ENCODE peak calls at places on chromosomes 6 and 20, in four cellular contexts. U, N, I and L are unnamed samples.

GRCh38 chr6:141024526-141024925 is 1108.2 kb upstream of the GJE1 start:
- DNase-seq in I (no peak), N (no peak), U (no peak), L (no peak)

GRCh38 chr20:5770240-5770986 is 20.2 kb downstream of the SHLD1 start:
- DNase-seq in U (no peak), I (no peak), N (no peak), L (peak; percentile 27)

GRCh38 chr6:102936959-102937358 is 1543.5 kb downstream of the GRIK2 start:
- DNase-seq in N (no peak), I (no peak), U (no peak), L (no peak)

GRCh38 chr6:2763345-2763841 is 1.8 kb upstream of the WRNIP1 start:
- DNase-seq in N (peak; percentile 45), U (no peak), I (no peak), L (no peak)

GRCh38 chr6:141848029-141848890 is 284.5 kb upstream of the GJE1 start:
- DNase-seq in U (no peak), N (no peak), I (no peak), L (peak; percentile 1)

GRCh38 chr6:47044418-47044817 is 2.3 kb upstream of the ADGRF1 start:
- DNase-seq in U (no peak), N (no peak), I (no peak), L (no peak)

GRCh38 chr6:56902551-56903464 is 52.1 kb upstream of the BEND6 start:
- DNase-seq in N (no peak), U (peak; percentile 28), I (no peak), L (peak; percentile 76)

GRCh38 chr6:63571382-63571882 is 848 bp upstream of the LOC128125822 start:
- DNase-seq in U (no peak), I (no peak), N (no peak), L (no peak)

GRCh38 chr6:125166711-125167110 is 13.1 kb downstream of the TPD52L1 start:
- DNase-seq in U (no peak), I (no peak), N (no peak), L (no peak)

GRCh38 chr6:147141690-147142308 is 62.4 kb upstream of the STXBP5 start:
- DNase-seq in U (peak; percentile 24), I (no peak), N (no peak), L (peak; percentile 71)

GRCh38 chr6:12245763-12246720 is 44.1 kb upstream of the EDN1 start:
- DNase-seq in U (peak; percentile 81), N (no peak), I (no peak), L (peak; percentile 39)

GRCh38 chr6:142313284-142313683 is 11.5 kb downstream of the ADGRG6 start:
- DNase-seq in U (no peak), I (no peak), N (no peak), L (peak; percentile 85)

GRCh38 chr20:36205026-36205425 is 31.3 kb upstream of the AAR2 start:
- DNase-seq in N (no peak), I (no peak), U (no peak), L (no peak)

GRCh38 chr6:49606696-49607390 is 29.8 kb downstream of the RHAG start:
- DNase-seq in I (no peak), N (peak; percentile 46), U (peak; percentile 70), L (peak; percentile 80)

GRCh38 chr6:93675856-93676255 is 256.5 kb upstream of the EPHA7 start:
- DNase-seq in N (no peak), I (no peak), U (no peak), L (no peak)

GRCh38 chr6:41509596-41509995 is 36.6 kb upstream of the FOXP4 start:
- DNase-seq in U (no peak), I (no peak), N (no peak), L (no peak)

GRCh38 chr6:91600561-91600960 is 1013.7 kb upstream of the MAP3K7 start:
- DNase-seq in I (no peak), U (no peak), N (no peak), L (no peak)
- H3K56ac ChIP-seq in I (no peak overlapping the region), U (no peak overlapping the region), N (no peak overlapping the region), L (no peak overlapping the region)

DNA sequence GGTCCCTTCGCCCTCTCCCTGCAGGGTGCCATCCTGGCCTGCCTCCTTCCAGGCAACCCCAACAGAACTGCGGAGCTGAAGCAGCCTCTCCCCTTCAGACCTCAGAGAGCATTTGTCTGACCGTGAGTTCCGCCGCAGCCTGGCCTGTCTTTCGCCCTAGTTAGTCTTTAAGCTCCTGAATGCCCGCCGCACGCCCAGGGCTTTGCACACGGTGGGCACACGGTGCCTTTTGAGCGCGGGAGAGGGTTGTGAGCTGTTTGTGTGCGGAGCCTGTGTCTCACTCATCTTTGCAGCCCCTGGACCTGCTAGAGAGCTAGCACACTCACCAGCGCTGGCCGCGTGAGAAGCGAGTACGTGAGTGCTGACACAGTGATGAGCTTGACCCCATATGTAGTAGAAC is 249.0 kb downstream of the FARS2 start:
- DNase-seq in N (peak; percentile 38), I (no peak), U (no peak), L (no peak)
- H3K18ac ChIP-seq in N (no peak overlapping the region), I (no peak overlapping the region), U (no peak overlapping the region), L (no peak overlapping the region)

GRCh38 chr6:17883665-17884500 is 103.6 kb downstream of the KIF13A start:
- DNase-seq in U (no peak), N (no peak), I (no peak), L (no peak)
- H3K56ac ChIP-seq in U (no peak overlapping the region), N (no peak overlapping the region), I (no peak overlapping the region), L (no peak overlapping the region)

DNA sequence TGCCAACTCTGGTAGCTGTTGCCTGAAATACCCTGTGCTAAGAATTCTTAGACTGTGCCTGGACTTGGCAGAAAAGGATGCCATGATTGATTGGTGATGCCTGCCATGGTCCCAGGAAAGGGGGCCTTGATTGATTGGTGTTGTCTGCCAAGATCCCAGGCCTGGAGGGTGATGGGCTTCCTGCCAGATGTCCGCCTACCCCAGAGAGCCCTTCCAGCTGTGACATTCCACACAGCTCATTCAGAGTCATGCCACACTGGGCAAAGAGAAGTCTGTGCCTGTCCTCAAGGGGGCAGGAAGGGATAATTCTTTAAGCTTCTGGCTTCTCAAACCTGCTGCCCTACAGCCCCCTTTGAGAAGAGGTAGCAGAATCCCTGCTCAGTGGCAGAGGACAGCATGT is 24.6 kb downstream of the RIMS4 start:
- DNase-seq in N (peak; percentile 87), U (peak; percentile 93), I (peak; percentile 59), L (no peak)
- H3K18ac ChIP-seq in N (no peak overlapping the region), U (no peak overlapping the region), I (peak overlapping the region; percentile 63), L (no peak overlapping the region)

DNA sequence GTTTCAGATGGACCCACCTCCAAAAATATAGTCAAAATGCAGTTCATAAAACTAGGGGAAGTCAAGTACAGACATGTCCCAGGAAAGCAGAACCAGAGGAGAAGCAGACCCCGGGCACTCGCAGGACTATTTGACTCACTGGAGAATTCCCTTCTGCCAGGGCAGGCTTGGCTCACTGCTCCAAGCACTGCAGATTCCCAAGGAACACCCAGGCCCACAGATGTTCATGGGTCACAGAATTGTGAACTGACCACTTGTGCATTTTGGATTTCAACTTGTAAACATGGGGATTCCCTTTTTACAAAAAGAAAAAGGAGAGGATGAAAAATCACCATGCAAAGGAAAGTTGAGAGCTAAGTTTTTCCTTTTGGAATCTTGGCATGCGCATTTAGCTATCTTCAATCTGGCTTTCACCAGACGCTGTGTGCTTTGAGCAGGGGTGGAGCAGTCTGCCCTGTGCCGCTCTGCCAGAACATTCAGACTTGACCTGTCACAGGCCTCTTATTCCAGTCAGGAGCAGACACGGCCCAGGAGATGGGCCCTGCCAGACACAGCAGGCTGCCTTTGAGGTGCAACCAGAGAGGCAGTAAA is 237.5 kb upstream of the TAB2 start:
- DNase-seq in I (no peak), N (no peak), U (no peak), L (peak; percentile 73)
- H3K56ac ChIP-seq in I (no peak overlapping the region), N (no peak overlapping the region), U (no peak overlapping the region), L (no peak overlapping the region)

GRCh38 chr6:31541658-31542521 is at the start of gene DDX39B:
- DNase-seq in I (peak; percentile 90), N (peak; percentile 96), U (peak; percentile 99), L (peak; percentile 98)
- H3K18ac ChIP-seq in I (peak within 1 kb of the TSS; percentile 98), N (peak within 1 kb of the TSS; percentile 96), U (peak within 1 kb of the TSS; percentile 88), L (peak within 1 kb of the TSS; percentile 69)

GRCh38 chr6:104885518-104886043 is 25.9 kb upstream of the HACE1 start:
- DNase-seq in N (peak; percentile 39), I (no peak), U (no peak), L (no peak)

GRCh38 chr6:104887350-104887749 is 27.6 kb upstream of the HACE1 start:
- DNase-seq in N (no peak), U (peak; percentile 46), I (no peak), L (peak; percentile 47)

GRCh38 chr6:104881964-104882668 is 22.4 kb upstream of the HACE1 start:
- DNase-seq in I (no peak), U (no peak), N (no peak), L (no peak)

GRCh38 chr6:104888066-104888465 is 28.3 kb upstream of the HACE1 start:
- DNase-seq in U (no peak), I (no peak), N (no peak), L (no peak)

DNA sequence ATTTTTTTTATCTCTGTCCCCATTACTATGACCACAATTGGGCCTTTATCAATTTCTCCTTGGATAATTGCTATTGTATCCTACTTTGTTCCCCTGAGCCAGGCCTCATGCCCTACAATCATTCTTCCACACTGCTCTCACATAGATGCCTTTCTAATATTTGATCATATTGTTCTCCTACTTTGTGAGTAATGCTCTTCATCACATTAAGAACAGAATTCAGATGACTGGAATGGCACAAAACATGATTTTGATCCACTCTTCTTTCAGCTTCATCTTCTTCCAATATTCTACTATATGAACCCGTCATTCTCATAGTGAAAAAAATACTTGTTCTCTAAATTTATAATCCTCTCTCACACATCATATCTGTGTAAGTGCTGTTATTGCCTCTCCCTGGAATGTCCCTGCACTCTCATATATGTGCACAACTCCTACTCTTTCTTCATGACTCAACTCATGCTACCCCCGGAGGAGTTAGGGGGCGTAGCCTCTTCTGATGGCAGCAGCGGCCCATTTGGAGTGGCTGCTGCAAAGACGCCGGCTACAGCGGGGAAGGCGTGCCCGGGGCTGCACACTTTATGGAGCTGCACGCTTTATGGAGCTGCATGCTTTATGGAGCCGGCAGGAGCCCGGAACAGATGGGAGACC is 25.3 kb upstream of the HACE1 start:
- DNase-seq in N (no peak), U (no peak), I (no peak), L (no peak)
- H3K56ac ChIP-seq in N (no peak overlapping the region), U (no peak overlapping the region), I (no peak overlapping the region), L (no peak overlapping the region)

GRCh38 chr6:163744256-163744925 is 329.9 kb downstream of the QKI start:
- DNase-seq in N (no peak), I (no peak), U (no peak), L (no peak)
- H3K18ac ChIP-seq in N (no peak overlapping the region), I (no peak overlapping the region), U (no peak overlapping the region), L (no peak overlapping the region)